ENCODE peak calls at places on chromosome 17, in nine cellular contexts. W, O, R, V, G, Z, I, T and B are unnamed samples.

GRCh38 chr17:51372345-51373004 is 112.1 kb downstream of the UTP18 start:
- DNase-seq in O (no peak), G (no peak), Z (peak; percentile 72), W (no peak), R (peak; percentile 13), I (no peak), V (peak; percentile 33), T (no peak), B (no peak)

GRCh38 chr17:29085223-29085622 is 42.3 kb downstream of the PIPOX start:
- DNase-seq in Z (no peak), T (no peak), G (no peak), R (no peak), W (no peak), V (no peak), I (no peak), O (no peak), B (no peak)

GRCh38 chr17:78351449-78352006 is 8.3 kb downstream of the SOCS3 start:
- DNase-seq in R (peak; percentile 89), T (peak; percentile 76), Z (peak; percentile 63), V (no peak), W (peak; percentile 100), G (peak; percentile 73), I (peak; percentile 98), O (peak; percentile 94), B (peak; percentile 99)

GRCh38 chr17:67474081-67474661 is 97.1 kb downstream of the PITPNC1 start:
- DNase-seq in O (no peak), G (no peak), T (no peak), I (peak; percentile 63), W (peak; percentile 77), R (no peak), V (no peak), Z (no peak), B (peak; percentile 18)

GRCh38 chr17:78387982-78388941 is 9.8 kb downstream of the PGS1 start:
- DNase-seq in V (no peak), Z (no peak), G (no peak), R (peak; percentile 37), T (no peak), W (peak; percentile 87), O (no peak), I (no peak), B (peak; percentile 52)

GRCh38 chr17:33330877-33331276 is 37.8 kb upstream of the ASIC2 start:
- DNase-seq in T (no peak), R (no peak), O (no peak), G (no peak), Z (no peak), I (no peak), V (no peak), W (no peak), B (no peak)

GRCh38 chr17:79573196-79573929 is 37.5 kb downstream of the RBFOX3 start:
- DNase-seq in R (no peak), Z (no peak), G (no peak), O (no peak), W (peak; percentile 26), I (no peak), T (no peak), V (no peak), B (no peak)

GRCh38 chr17:33292184-33292980 is 713 bp downstream of the ASIC2 start:
- DNase-seq in G (no peak), I (peak; percentile 65), W (no peak), O (no peak), V (peak; percentile 53), Z (no peak), T (peak; percentile 78), R (peak; percentile 26), B (peak; percentile 39)

GRCh38 chr17:75828741-75829140 is 15.5 kb downstream of the UNC13D start:
- DNase-seq in W (no peak), G (no peak), I (no peak), T (no peak), Z (no peak), R (no peak), V (no peak), O (no peak), B (no peak)

GRCh38 chr17:75825748-75826370 is 18.3 kb downstream of the UNC13D start:
- DNase-seq in V (no peak), T (no peak), I (no peak), Z (no peak), O (no peak), R (no peak), G (no peak), W (no peak), B (no peak)

GRCh38 chr17:75828051-75828400 is 16.2 kb downstream of the UNC13D start:
- DNase-seq in Z (no peak), V (no peak), T (no peak), W (no peak), I (no peak), O (no peak), R (no peak), G (no peak), B (no peak)

GRCh38 chr17:75826561-75827290 is 17.5 kb downstream of the UNC13D start:
- DNase-seq in G (no peak), O (no peak), Z (peak; percentile 48), T (no peak), V (no peak), R (no peak), I (no peak), W (no peak), B (no peak)

DNA sequence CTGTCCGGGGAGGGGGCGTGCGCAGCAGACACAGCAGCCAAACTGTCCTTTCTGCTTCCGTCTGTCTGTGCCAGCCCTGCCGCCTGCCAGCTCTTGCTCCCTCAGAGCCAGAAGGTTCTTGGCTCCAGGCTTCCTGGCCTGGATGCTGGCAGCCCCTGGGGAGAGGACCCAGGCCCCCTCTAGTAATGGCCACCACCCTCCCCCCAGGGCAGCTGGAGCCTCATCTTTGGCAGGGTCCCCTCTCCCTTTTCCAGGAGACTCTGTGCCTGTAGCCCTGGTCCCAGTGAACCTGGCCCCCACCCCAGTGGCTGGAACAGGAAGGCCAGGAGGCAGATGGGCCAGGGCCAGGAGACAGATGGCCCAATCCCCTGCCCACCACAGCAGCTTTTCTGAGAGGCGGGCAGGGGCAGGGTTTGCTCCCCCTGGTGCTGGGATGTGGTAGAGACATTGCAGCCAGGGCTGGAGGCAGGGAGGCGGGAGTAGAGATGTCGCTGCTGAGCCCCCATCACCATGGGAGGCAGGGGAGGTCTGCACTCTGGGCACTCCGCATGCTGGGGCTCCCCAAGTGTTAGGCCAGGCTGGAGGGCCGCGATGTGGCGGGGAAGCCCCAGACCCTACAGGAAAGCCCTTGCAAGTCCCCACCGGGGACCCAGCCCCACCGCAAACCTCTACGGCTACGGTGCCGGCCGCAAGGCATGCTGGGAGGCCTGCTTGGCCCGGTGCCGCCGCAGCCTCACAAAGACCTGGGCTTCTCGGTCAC is 16.7 kb downstream of the UNC13D start:
- DNase-seq in W (peak; percentile 91), Z (peak; percentile 50), V (peak; percentile 92), R (peak; percentile 65), I (peak; percentile 86), O (peak; percentile 35), G (peak; percentile 62), T (peak; percentile 96), B (peak; percentile 75)
- TF ChIP-seq EP300 in W (no peak), Z (no peak), V (no peak), R (no peak), I (no peak), O (peak; percentile 40), G (no peak), T (peak; percentile 13), B (no peak)

GRCh38 chr17:40115101-40115436 is 6.7 kb upstream of the MSL1 start:
- DNase-seq in R (no peak), I (no peak), Z (no peak), O (no peak), T (no peak), G (no peak), V (no peak), W (peak; percentile 17), B (no peak)
- TF ChIP-seq POLR2A in R (no peak), I (no peak), Z (no peak), O (no peak), T (no peak), G (no peak), V (no peak), W (no peak), B (no peak)

DNA sequence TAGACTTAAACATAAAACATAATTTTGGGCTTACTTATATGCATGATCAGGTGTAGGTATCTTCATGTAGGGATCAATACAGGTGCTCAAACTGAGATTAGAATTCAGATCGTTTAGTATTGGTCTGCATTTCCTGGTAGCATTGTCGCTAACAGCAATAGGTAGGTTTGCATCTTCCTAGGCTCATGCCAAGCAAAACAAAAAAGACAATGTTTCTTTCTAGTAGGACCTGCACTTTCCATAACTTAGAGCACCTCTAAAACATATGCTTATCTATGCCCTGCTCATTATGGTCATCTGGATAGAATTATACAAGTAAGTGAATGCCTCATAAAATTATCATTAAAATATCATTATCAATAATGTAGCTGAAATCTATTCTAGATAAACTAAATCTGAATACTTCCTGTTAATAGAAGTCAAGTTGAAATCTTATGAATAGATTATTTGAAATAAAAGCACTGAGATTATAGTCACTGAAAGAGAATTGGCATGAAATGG is 26.7 kb downstream of the PCTP start:
- DNase-seq in V (no peak), G (no peak), W (no peak), R (no peak), T (no peak), O (no peak), I (no peak), Z (no peak), B (no peak)
- TF ChIP-seq EP300 in V (no peak), G (no peak), W (no peak), R (no peak), T (no peak), O (no peak), I (no peak), Z (no peak), B (no peak)

GRCh38 chr17:4610162-4610561 is 25.8 kb downstream of the SMTNL2 start:
- DNase-seq in O (no peak), T (no peak), V (no peak), W (no peak), G (peak; percentile 66), Z (peak; percentile 80), I (no peak), R (no peak), B (no peak)
- TF ChIP-seq POLR2A in O (no peak), T (no peak), V (no peak), W (no peak), G (no peak), Z (no peak), I (no peak), R (no peak), B (no peak)

DNA sequence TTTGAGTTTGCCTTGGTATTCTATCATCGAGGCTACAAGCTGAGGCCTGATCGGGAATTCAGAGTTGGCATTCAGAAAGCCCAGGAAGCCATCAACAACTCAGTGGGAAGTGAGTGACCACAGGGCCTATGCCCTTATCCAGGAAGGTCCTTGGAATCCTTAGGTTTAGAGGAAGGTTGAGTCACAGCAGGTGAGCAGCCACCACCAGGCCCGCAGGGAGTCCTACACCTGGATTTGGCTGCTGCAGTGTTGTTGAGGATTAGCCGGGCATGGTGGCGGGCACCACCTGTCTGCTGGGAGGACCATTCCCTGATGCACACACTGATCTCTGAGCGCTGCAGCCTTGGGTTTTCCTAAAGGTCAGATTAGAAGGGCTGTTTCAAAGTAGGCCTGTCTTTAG is 5.2 kb downstream of the ODAD4 start:
- DNase-seq in W (no peak), Z (no peak), G (no peak), T (no peak), R (no peak), V (no peak), I (no peak), O (no peak), B (no peak)
- TF ChIP-seq EP300 in W (no peak), Z (no peak), G (no peak), T (no peak), R (no peak), V (no peak), I (no peak), O (no peak), B (no peak)